ENCODE peak calls at places on chromosomes 1 and 21, in five cellular contexts. L is foreskin fibroblast, J is epithelial cell of esophagus, S is progenitor cell of endocrine pancreas, V is lower leg skin. Q is an unnamed sample.

GRCh38 chr1:238606896-238607295 is 716.2 kb upstream of the ZP4 start:
- DNase-seq in L (no peak), J (peak; percentile 84), S (no peak), V (no peak), Q (peak; percentile 63)

GRCh38 chr1:24341260-24341659 is 22.1 kb downstream of the GRHL3 start:
- DNase-seq in L (no peak), J (no peak), S (no peak), V (no peak), Q (no peak)

GRCh38 chr1:201042663-201043461 is 19.3 kb upstream of the KIF21B start:
- DNase-seq in L (peak; percentile 50), J (peak; percentile 77), S (peak; percentile 47), V (peak; percentile 44), Q (peak; percentile 52)

GRCh38 chr1:210233495-210234253 is 1.1 kb downstream of the SERTAD4 start:
- DNase-seq in L (peak; percentile 67), J (peak; percentile 67), S (no peak), V (no peak), Q (no peak)

GRCh38 chr1:34009340-34009975 is 145.6 kb downstream of the HMGB4 start:
- DNase-seq in L (no peak), J (no peak), S (no peak), V (no peak), Q (no peak)

GRCh38 chr1:192702212-192702993 is 66.5 kb downstream of the RGS13 start:
- DNase-seq in L (peak; percentile 67), J (peak; percentile 63), S (no peak), V (no peak), Q (peak; percentile 82)

GRCh38 chr1:15963968-15964648 is 11.8 kb downstream of the ZBTB17 start:
- DNase-seq in L (no peak), J (no peak), S (no peak), V (no peak), Q (no peak)

GRCh38 chr21:44263221-44263671 is 1.5 kb upstream of the DNMT3L start:
- DNase-seq in L (no peak), J (no peak), S (no peak), V (no peak), Q (no peak)

GRCh38 chr1:75125161-75125681 is 9.0 kb upstream of the LHX8 start:
- DNase-seq in L (no peak), J (no peak), S (no peak), V (no peak), Q (no peak)

GRCh38 chr1:241603626-241604337 is 36.4 kb downstream of the CHML start:
- DNase-seq in L (peak; percentile 41), J (no peak), S (no peak), V (no peak), Q (no peak)

GRCh38 chr1:225882699-225883615 is 777 bp upstream of the TMEM63A start:
- DNase-seq in L (no peak), J (no peak), S (peak; percentile 37), V (no peak), Q (peak; percentile 13)
- TF ChIP-seq CTCF in L (no peak), J (no peak), S (no peak), V (no peak), Q (no peak)

GRCh38 chr1:37432636-37433035 is 41.7 kb upstream of the ZC3H12A start:
- DNase-seq in L (no peak), J (no peak), S (no peak), V (no peak), Q (no peak)
- TF ChIP-seq CTCF in L (no peak), J (no peak), S (no peak), V (no peak), Q (peak; percentile 26)

DNA sequence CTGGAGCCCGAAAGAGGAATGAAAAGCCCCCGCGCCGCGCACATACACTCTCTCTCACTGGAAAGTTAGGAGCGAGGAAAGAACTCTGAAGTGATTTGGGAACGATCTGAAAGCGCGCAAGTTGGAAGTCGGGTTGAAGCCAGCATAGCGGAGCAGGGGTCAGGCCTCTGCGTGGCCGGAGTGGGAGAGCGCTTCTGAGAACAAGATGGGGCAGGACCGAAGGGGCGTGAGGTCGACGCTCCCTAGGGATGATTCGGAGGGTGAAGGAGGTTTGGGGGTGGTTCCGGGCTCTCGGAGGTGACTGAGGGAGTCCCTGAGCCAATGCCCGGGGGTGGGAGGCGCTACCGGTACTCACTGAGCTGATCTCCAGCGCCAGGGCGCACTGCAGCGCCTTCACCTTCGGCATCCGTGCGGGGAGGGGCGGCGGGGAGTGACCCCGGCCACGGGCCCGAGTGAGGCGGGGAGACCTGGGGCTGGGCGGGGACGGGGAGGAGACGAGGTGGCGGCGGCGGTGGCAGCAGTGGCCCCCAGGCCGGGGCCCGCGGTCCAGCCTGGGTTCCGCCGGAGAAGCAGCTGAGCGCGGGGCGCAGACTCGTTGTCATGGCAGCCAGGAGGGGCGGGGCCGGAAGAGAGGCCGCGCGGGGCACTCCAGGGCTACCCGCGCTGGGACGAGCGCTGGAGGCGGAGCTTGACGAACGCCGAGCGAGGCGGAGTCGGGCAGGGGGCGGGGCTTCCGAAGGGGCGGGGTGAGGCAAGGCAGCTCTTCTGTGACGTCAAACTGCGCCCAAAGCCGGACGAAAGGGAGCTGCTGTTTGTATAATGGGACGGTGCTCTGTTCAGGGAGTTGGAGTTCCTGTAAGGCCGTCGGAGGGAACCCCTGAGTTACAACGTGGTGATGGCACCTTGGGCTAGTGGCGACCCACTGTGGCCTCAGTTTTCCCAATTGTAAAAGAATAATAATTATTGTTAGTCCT is at the start of gene SPATA6:
- DNase-seq in L (peak; percentile 91), J (peak; percentile 94), S (peak; percentile 99), V (peak; percentile 96), Q (peak; percentile 67)
- TF ChIP-seq CTCF in L (no peak), J (no peak), S (no peak), V (no peak), Q (no peak)

GRCh38 chr1:93972341-93972740 is 63.1 kb upstream of the GCLM start:
- DNase-seq in L (no peak), J (no peak), S (no peak), V (no peak), Q (no peak)
- TF ChIP-seq CTCF in L (no peak), J (no peak), S (no peak), V (no peak), Q (no peak)

GRCh38 chr1:79726911-79727310 is 720.4 kb upstream of the ADGRL4 start:
- DNase-seq in L (no peak), J (no peak), S (no peak), V (no peak), Q (no peak)

GRCh38 chr1:79726321-79726720 is 719.8 kb upstream of the ADGRL4 start:
- DNase-seq in L (no peak), J (no peak), S (no peak), V (no peak), Q (no peak)
- TF ChIP-seq CTCF in L (no peak), J (no peak), S (no peak), V (no peak), Q (no peak)

GRCh38 chr1:94690033-94690712 is 130.0 kb upstream of the SLC44A3 start:
- DNase-seq in L (peak; percentile 54), J (no peak), S (no peak), V (no peak), Q (peak; percentile 95)

GRCh38 chr1:94688646-94689045 is 131.5 kb upstream of the SLC44A3 start:
- DNase-seq in L (no peak), J (no peak), S (no peak), V (no peak), Q (no peak)

GRCh38 chr1:94693435-94693834 is 126.7 kb upstream of the SLC44A3 start:
- DNase-seq in L (no peak), J (no peak), S (no peak), V (no peak), Q (no peak)

GRCh38 chr1:94694234-94694915 is 125.8 kb upstream of the SLC44A3 start:
- DNase-seq in L (no peak), J (peak; percentile 26), S (no peak), V (no peak), Q (no peak)

GRCh38 chr1:94693029-94693428 is 127.1 kb upstream of the SLC44A3 start:
- DNase-seq in L (no peak), J (no peak), S (no peak), V (no peak), Q (no peak)
- TF ChIP-seq CTCF in L (no peak), J (peak; percentile 3), S (peak; percentile 25), V (no peak), Q (peak; percentile 33)

DNA sequence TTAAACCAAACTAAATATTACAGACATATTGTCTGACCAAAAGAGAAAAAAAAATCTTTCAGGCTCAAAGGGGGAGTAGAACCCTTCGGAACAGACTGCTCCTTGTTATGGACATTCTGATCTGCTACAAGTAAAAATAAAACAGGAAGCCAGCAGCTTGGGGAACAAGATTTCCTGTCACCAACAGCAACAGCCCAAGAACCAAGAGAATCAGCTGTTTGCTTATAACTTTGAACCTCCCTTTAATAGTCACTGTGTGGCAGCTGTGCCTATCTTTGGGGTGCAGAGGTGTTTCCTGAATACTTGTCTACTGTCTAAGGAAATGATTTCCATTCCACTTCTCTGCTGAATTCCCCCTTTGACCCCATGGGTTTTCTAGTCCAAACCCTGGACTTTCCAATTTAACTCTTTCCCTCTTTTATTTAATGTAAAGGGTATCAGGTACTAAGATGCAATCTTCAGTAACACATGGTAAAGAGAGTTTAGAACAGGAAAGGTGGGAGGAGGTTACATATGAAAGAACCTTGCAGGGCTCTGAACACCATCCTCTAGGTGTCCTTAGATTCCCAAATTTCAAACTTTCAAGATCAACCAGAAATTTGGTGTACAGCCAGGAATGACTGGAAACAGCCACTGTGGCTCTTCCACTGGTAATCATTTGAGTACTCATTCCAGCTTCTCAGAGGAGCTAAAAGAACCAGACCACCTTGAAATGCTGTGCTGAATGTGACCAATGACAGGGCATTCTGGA is 38.7 kb downstream of the GPR3 start:
- DNase-seq in L (no peak), J (no peak), S (no peak), V (no peak), Q (no peak)
- TF ChIP-seq CTCF in L (no peak), J (no peak), S (no peak), V (no peak), Q (no peak)